ENCODE peak calls at places on chromosome 2, in seven cellular contexts. U is EL; W is NCI-H1092; B is SK-MEL-5; S is AML-193; G is heart right ventricle; V is T-helper 2 cell treated with Interferon-gamma antibody and Interleukin-4, amounts not matched to agents 5 μg/mL and 100 μg/mL, for 36 hours. Z is an unnamed sample.

GRCh38 chr2:197158591-197159550 is 151.7 kb downstream of the ANKRD44 start:
- DNase-seq in U (no peak), B (no peak), S (no peak), V (no peak), G (no peak), W (no peak), Z (no peak)

GRCh38 chr2:218375212-218375611 is 6.9 kb upstream of the SLC11A1 start:
- DNase-seq in S (no peak), W (no peak), G (no peak), V (no peak), U (peak), B (no peak), Z (no peak)

GRCh38 chr2:31060397-31060796 is 77.8 kb downstream of the GALNT14 start:
- DNase-seq in U (no peak), S (no peak), G (no peak), B (no peak), V (no peak), W (no peak), Z (no peak)

GRCh38 chr2:223010641-223011040 is 41.3 kb upstream of the KCNE4 start:
- DNase-seq in V (no peak), U (peak), W (no peak), B (no peak), G (no peak), S (no peak), Z (no peak)

GRCh38 chr2:121868652-121869051 is 113.2 kb downstream of the TSN start:
- DNase-seq in W (no peak), U (no peak), B (peak), S (no peak), V (no peak), G (no peak), Z (no peak)

GRCh38 chr2:112730791-112731190 is 10.0 kb downstream of the NT5DC4 start:
- DNase-seq in S (no peak), U (no peak), B (no peak), G (no peak), W (no peak), V (no peak), Z (no peak)

GRCh38 chr2:80786584-80786983 is 482.0 kb upstream of the LRRTM1 start:
- DNase-seq in W (no peak), B (no peak), G (no peak), V (no peak), U (no peak), S (no peak), Z (no peak)

GRCh38 chr2:25494626-25495025 is 152.9 kb upstream of the DNMT3A start:
- DNase-seq in S (no peak), V (no peak), B (no peak), G (no peak), U (peak), W (no peak), Z (no peak)

GRCh38 chr2:27370026-27370815 is at the start of the genes EIF2B4 and SNX17:
- DNase-seq in V (peak), G (peak), B (peak), U (peak), W (peak), S (peak), Z (peak)

GRCh38 chr2:51782874-51783765 is 751.2 kb upstream of the NRXN1 start:
- DNase-seq in B (no peak), U (no peak), G (no peak), V (no peak), S (no peak), W (no peak), Z (no peak)

GRCh38 chr2:207632575-207633492 is 7.6 kb upstream of the METTL21A start:
- DNase-seq in V (no peak), W (no peak), B (peak), U (peak), S (peak), G (no peak), Z (no peak)

GRCh38 chr2:78682781-78683180 is 342.7 kb upstream of the REG3G start:
- DNase-seq in B (no peak), V (no peak), U (no peak), G (no peak), W (no peak), S (no peak), Z (no peak)

GRCh38 chr2:75294362-75294761 is 95.0 kb upstream of the TACR1 start:
- DNase-seq in B (no peak), S (no peak), G (no peak), W (no peak), U (no peak), V (no peak), Z (no peak)

GRCh38 chr2:199456383-199457146 is 1.2 kb downstream of the SATB2 start:
- DNase-seq in G (no peak), S (no peak), U (peak), V (no peak), B (peak), W (no peak), Z (no peak)

GRCh38 chr2:74498500-74499268 is 719 bp downstream of the LBX2 start:
- DNase-seq in U (peak), G (no peak), W (no peak), V (peak), S (no peak), B (no peak), Z (peak)

GRCh38 chr2:217887841-217888665 is 114.7 kb downstream of the TNS1 start:
- DNase-seq in U (no peak), W (no peak), G (peak), B (peak), V (no peak), S (no peak), Z (no peak)

GRCh38 chr2:47771211-47771610 is 11.7 kb upstream of the MSH6 start:
- DNase-seq in V (no peak), G (no peak), B (peak), W (peak), S (no peak), U (peak), Z (no peak)

GRCh38 chr2:189613077-189613636 is 32.6 kb upstream of the SLC40A1 start:
- DNase-seq in V (no peak), G (no peak), W (no peak), B (peak), S (no peak), U (peak), Z (no peak)

GRCh38 chr2:64988420-64989125 is 626 bp upstream of the SLC1A4 start:
- DNase-seq in U (peak), W (peak), S (no peak), G (peak), V (peak), B (peak), Z (peak)

GRCh38 chr2:133574620-133575019 is 6.4 kb upstream of the NCKAP5 start:
- DNase-seq in V (no peak), B (no peak), U (no peak), S (no peak), W (no peak), G (no peak), Z (no peak)

Z was measured in WTC11.